ENCODE peak calls at places on chromosomes 7 and 10, in nine cellular contexts. R is stomach, S is breast epithelium, Q is SK-N-SH, N is spleen, I is sigmoid colon, Y is HepG2, K is Panc1, P is prostate gland. B is an unnamed sample.

GRCh38 chr7:151682831-151683614 is 163.3 kb upstream of the RHEB start:
- DNase-seq in R (no peak), S (no peak), Q (no peak), N (no peak), I (peak), Y (no peak), K (no peak), P (no peak), B (no peak)

GRCh38 chr7:73830872-73831655 is at the start of gene CLDN4:
- DNase-seq in R (peak), S (peak), Q (no peak), N (no peak), I (no peak), Y (peak), K (peak), P (peak), B (no peak)

GRCh38 chr7:140719711-140720110 is 23.2 kb downstream of the NDUFB2 start:
- DNase-seq in R (no peak), S (no peak), Q (no peak), N (no peak), I (no peak), Y (no peak), K (no peak), P (no peak), B (peak)

GRCh38 chr10:45313264-45313873 is 2.0 kb downstream of the OR13A1 start:
- DNase-seq in R (no peak), S (no peak), Q (no peak), N (no peak), I (no peak), Y (no peak), K (no peak), P (no peak), B (no peak)

GRCh38 chr10:117462424-117462792 is 80.1 kb upstream of the EMX2 start:
- DNase-seq in R (no peak), S (no peak), Q (no peak), N (peak), I (no peak), Y (no peak), K (no peak), P (no peak), B (no peak)

GRCh38 chr7:156180451-156181229 is 368.4 kb upstream of the SHH start:
- DNase-seq in R (no peak), S (no peak), Q (no peak), N (no peak), I (no peak), Y (no peak), K (no peak), P (no peak), B (no peak)

GRCh38 chr10:33143160-33143728 is 185.2 kb upstream of the ITGB1 start:
- DNase-seq in R (no peak), S (no peak), Q (no peak), N (no peak), I (peak), Y (peak), K (no peak), P (no peak), B (no peak)

GRCh38 chr7:2044883-2045471 is 187.8 kb downstream of the MAD1L1 start:
- DNase-seq in R (no peak), S (no peak), Q (peak), N (peak), I (peak), Y (no peak), K (no peak), P (no peak), B (no peak)

GRCh38 chr10:34235164-34235832 is 579.8 kb downstream of the PARD3 start:
- DNase-seq in R (no peak), S (no peak), Q (no peak), N (no peak), I (no peak), Y (no peak), K (no peak), P (no peak), B (no peak)

GRCh38 chr10:103273026-103273425 is 3.9 kb upstream of the INA start:
- DNase-seq in R (no peak), S (peak), Q (no peak), N (no peak), I (no peak), Y (no peak), K (peak), P (no peak), B (no peak)

GRCh38 chr7:29795696-29796095 is 10.6 kb upstream of the WIPF3 start:
- DNase-seq in R (no peak), S (no peak), Q (no peak), N (no peak), I (no peak), Y (no peak), K (no peak), P (no peak), B (no peak)

GRCh38 chr7:139588632-139589031 is 65.1 kb downstream of the CLEC2L start:
- DNase-seq in R (peak), S (no peak), Q (no peak), N (peak), I (peak), Y (no peak), K (no peak), P (no peak), B (peak)

GRCh38 chr7:98240961-98241673 is 10.9 kb downstream of the TECPR1 start:
- DNase-seq in R (peak), S (no peak), Q (peak), N (no peak), I (no peak), Y (peak), K (peak), P (peak), B (no peak)

GRCh38 chr10:124827474-124827873 is 25.9 kb downstream of the ABRAXAS2 start:
- DNase-seq in R (no peak), S (no peak), Q (peak), N (no peak), I (no peak), Y (peak), K (no peak), P (no peak), B (no peak)

GRCh38 chr7:136937436-136937835 is 69.0 kb downstream of the CHRM2 start:
- DNase-seq in R (no peak), S (no peak), Q (no peak), N (no peak), I (no peak), Y (no peak), K (no peak), P (no peak), B (no peak)

GRCh38 chr7:34165466-34165865 is 260.1 kb downstream of the BMPER start:
- DNase-seq in R (no peak), S (no peak), Q (no peak), N (no peak), I (no peak), Y (no peak), K (no peak), P (no peak), B (no peak)

GRCh38 chr7:150361807-150362621 is 6.6 kb upstream of the REPIN1 start:
- DNase-seq in R (no peak), S (no peak), Q (no peak), N (no peak), I (peak), Y (no peak), K (no peak), P (no peak), B (no peak)

GRCh38 chr7:32500922-32501341 is 5.6 kb downstream of the AVL9 start:
- DNase-seq in R (no peak), S (no peak), Q (no peak), N (no peak), I (no peak), Y (no peak), K (no peak), P (no peak), B (peak)

GRCh38 chr10:49605177-49605938 is 4.8 kb upstream of the SLC18A3 start:
- DNase-seq in R (peak), S (no peak), Q (peak), N (no peak), I (no peak), Y (no peak), K (no peak), P (no peak), B (no peak)

GRCh38 chr10:31618541-31619291 is 299.7 kb downstream of the ZEB1 start:
- DNase-seq in R (no peak), S (no peak), Q (no peak), N (no peak), I (peak), Y (no peak), K (no peak), P (no peak), B (no peak)

GRCh38 chr10:5956146-5956914 is 21.0 kb downstream of the IL15RA start:
- DNase-seq in R (no peak), S (no peak), Q (no peak), N (peak), I (peak), Y (no peak), K (no peak), P (no peak), B (no peak)

GRCh38 chr7:35474100-35474499 is 220.2 kb upstream of the TBX20 start:
- DNase-seq in R (no peak), S (no peak), Q (no peak), N (no peak), I (no peak), Y (no peak), K (no peak), P (no peak), B (no peak)

GRCh38 chr7:24756989-24757798 is at the start of gene GSDME:
- DNase-seq in R (peak), S (no peak), Q (peak), N (peak), I (peak), Y (peak), K (no peak), P (peak), B (no peak)

GRCh38 chr10:114749545-114749944 is 72.0 kb upstream of the FHIP2A start:
- DNase-seq in R (no peak), S (no peak), Q (no peak), N (no peak), I (no peak), Y (no peak), K (no peak), P (no peak), B (no peak)

GRCh38 chr7:91880016-91880412 is 488 bp downstream of the MTERF1 start:
- DNase-seq in R (no peak), S (no peak), Q (no peak), N (no peak), I (no peak), Y (peak), K (no peak), P (no peak), B (no peak)

DNA sequence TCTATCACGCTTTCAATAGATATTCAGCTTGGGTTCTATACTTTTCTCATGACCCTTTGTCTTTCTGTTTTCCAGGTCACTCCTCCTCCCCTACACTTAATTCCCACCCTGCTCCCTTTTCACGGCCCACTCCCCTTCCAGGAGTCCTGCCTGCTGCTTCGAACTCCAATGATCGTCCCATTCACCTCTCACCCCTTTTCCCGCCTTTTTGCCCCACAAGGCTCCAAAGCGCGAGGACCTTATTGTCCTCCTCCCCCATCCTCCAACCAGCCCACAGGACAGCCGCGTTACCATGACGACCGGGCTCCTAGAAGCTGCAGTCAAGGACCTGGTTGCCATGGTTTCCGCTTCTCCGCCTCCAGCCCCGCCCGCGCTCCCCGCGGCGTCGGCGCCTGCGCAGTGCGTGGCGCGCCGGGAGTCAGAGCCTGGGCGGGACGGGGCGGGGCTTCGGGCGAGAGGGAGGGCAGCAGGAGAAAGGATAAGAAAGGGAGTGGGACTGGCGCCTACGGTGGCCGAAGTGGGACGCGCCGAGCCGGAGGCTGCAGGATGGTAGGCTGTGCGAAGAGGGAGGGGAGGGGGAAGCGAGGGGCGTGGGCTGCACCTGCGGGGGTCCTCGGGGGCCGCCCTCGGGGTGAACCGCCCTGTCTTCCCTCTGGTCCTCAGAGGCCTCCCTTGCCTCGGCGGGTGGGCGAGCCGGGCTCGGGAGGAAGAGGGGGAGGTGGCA is at the start of gene AP1S1:
- DNase-seq in R (peak), S (peak), Q (peak), N (peak), I (peak), Y (peak), K (peak), P (peak), B (peak)
- TF ChIP-seq POLR2AphosphoS5 in R (peak), S (peak), Q (peak), N (peak), I (peak), Y (peak), K (peak), P (peak), B (peak)

GRCh38 chr10:12707461-12708185 is 293.9 kb downstream of the CCDC3 start:
- DNase-seq in R (peak), S (no peak), Q (peak), N (no peak), I (peak), Y (peak), K (no peak), P (no peak), B (no peak)
- TF ChIP-seq CTCF in R (peak), S (no peak), Q (peak), N (peak), I (peak), Y (peak), K (peak), P (no peak), B (no peak)

GRCh38 chr7:18772567-18772965 is 277.0 kb downstream of the HDAC9 start:
- DNase-seq in R (no peak), S (no peak), Q (no peak), N (no peak), I (no peak), Y (no peak), K (no peak), P (no peak), B (no peak)

GRCh38 chr7:18770852-18771251 is 275.3 kb downstream of the HDAC9 start:
- DNase-seq in R (no peak), S (no peak), Q (no peak), N (no peak), I (no peak), Y (no peak), K (no peak), P (no peak), B (no peak)

GRCh38 chr7:18768256-18768655 is 272.7 kb downstream of the HDAC9 start:
- DNase-seq in R (no peak), S (no peak), Q (no peak), N (no peak), I (no peak), Y (no peak), K (no peak), P (no peak), B (no peak)

GRCh38 chr7:18771834-18772566 is 276.5 kb downstream of the HDAC9 start:
- DNase-seq in R (no peak), S (no peak), Q (no peak), N (no peak), I (no peak), Y (no peak), K (no peak), P (no peak), B (no peak)

DNA sequence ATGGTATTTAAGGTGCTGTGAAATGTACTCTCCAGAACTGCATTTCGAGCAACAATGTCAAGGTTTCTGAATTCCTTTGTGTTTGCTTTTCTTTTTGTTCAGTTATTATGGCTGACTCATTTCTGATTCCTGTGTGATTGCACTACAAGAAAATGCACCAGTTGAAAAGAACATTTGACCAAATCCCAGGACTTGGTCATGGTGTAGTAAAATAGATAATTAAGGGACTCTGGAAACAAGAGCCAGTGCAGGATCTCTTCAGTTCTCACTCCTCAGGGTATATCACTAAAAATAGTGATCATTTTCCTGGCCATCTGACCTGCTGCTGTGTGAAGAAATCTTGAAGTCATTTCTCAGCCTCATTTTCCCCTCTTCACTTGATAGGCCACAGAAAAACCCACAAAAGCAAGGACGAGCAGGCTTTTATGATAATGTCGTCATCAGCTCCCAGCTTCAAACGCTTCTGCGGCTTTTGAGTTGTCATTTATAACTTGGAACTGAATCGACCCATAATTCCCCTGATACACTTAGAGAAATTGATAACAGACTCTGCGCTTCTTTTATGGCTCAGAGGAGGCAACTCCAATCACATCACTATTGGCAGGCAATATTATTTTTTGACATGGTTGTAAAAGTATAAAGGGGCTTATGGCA is 274.7 kb downstream of the HDAC9 start:
- DNase-seq in R (no peak), S (no peak), Q (no peak), N (no peak), I (no peak), Y (no peak), K (no peak), P (no peak), B (no peak)
- H3K27ac ChIP-seq in R (no peak), S (no peak), Q (peak), N (no peak), I (no peak), Y (no peak), K (no peak), P (no peak), B (no peak)

GRCh38 chr7:80145780-80146422 is 11.3 kb downstream of the GNAI1 start:
- DNase-seq in R (no peak), S (no peak), Q (no peak), N (no peak), I (no peak), Y (no peak), K (no peak), P (no peak), B (no peak)

GRCh38 chr7:80146561-80146960 is 11.9 kb downstream of the GNAI1 start:
- DNase-seq in R (no peak), S (no peak), Q (no peak), N (no peak), I (no peak), Y (no peak), K (no peak), P (no peak), B (no peak)

GRCh38 chr7:80151274-80151665 is 16.6 kb downstream of the GNAI1 start:
- DNase-seq in R (no peak), S (no peak), Q (no peak), N (no peak), I (no peak), Y (no peak), K (no peak), P (no peak), B (no peak)

GRCh38 chr7:80150621-80151273 is 16.1 kb downstream of the GNAI1 start:
- DNase-seq in R (no peak), S (no peak), Q (no peak), N (no peak), I (no peak), Y (no peak), K (no peak), P (no peak), B (no peak)

DNA sequence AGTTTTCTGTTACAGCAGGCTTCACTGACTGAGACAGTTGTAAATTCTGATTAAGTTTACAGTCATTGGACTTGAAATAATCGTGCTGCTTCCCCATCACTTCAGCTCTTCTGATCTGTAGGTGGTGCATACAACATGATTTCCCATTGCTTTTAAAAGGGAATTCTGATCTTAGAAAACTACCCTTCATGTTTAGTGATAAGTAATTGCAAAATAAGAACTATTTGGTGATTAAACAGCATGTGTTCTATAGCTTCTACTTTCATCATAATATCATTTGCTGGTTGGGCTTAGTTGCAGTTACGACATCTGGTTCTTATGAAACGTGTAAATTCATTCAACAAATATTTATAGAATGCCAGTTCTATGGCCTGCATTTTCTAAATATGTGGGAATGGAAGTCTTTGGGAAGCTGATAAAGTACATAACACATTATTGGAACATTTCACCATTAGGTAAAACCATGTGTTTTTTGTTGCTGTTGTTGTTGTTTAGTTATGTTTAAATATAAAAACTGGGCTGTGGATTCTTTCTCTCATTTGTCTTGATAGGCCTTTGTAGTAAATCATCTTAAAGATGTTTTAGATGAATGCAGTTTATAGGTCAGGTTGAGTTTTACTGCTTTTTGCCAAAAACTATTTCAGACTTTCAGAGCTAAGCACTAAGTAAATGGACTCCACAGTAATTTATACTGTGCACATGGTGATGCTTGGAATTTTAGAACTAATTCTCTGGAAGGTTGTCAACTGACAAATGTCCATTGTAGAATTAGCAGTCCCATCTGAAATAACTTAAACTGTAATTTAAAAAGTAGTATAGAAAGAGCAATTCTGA is 13.1 kb downstream of the GNAI1 start:
- DNase-seq in R (no peak), S (no peak), Q (no peak), N (no peak), I (no peak), Y (no peak), K (no peak), P (no peak), B (no peak)
- TF ChIP-seq POLR2AphosphoS5 in R (no peak), S (no peak), Q (peak), N (no peak), I (no peak), Y (no peak), K (no peak), P (no peak), B (no peak)

GRCh38 chr7:21253740-21254687 is 173.9 kb upstream of the SP4 start:
- DNase-seq in R (peak), S (no peak), Q (peak), N (no peak), I (no peak), Y (peak), K (peak), P (peak), B (no peak)
- TF ChIP-seq CTCF in R (no peak), S (no peak), Q (peak), N (no peak), I (peak), Y (peak), K (peak), P (no peak), B (peak)

DNA sequence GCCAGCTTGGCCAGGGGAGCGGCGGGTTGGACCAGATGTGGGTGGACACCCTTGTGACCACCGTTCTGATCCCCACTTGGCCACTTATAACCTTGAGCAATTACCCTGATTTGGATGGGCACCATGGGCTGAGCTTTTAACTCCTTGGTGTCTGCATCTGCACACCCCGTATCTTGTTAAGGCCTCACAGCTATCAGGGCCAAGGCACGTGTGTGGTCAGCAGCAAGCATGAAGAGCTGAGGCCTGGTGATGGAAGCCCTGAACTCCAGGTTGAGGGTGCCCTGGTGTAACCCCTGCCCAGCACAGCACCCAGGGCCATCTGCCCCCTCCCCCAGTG is 89.2 kb downstream of the ZMIZ1 start:
- DNase-seq in R (no peak), S (no peak), Q (no peak), N (no peak), I (no peak), Y (no peak), K (no peak), P (no peak), B (no peak)
- H3K27ac ChIP-seq in R (peak), S (peak), Q (peak), N (peak), I (peak), Y (peak), K (peak), P (peak), B (no peak)

DNA sequence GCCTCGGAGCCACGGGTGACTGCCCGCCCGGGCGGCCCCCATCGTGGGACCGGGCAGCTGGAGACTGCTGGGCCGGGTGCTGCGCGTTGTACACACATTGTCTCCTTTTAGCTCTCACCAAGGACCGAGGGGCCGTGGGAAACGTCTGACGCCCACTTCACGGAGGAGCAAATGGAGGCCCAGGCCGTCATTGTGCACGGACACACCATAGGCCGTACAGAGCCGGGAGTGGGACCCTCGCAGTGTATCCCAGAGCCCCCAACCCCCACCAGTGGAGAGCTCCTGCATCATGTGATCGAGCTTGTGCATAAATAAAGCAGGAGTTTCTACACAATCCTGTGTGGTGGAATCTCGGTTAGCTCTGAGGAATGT is 726 bp downstream of the DENND10 start:
- DNase-seq in R (no peak), S (no peak), Q (no peak), N (peak), I (peak), Y (no peak), K (no peak), P (no peak), B (no peak)
- TF ChIP-seq POLR2AphosphoS5 in R (no peak), S (no peak), Q (no peak), N (no peak), I (no peak), Y (no peak), K (no peak), P (no peak), B (no peak)

B was measured in HL-60.